ENCODE peak calls at places on chromosomes 16 and 17, in nine cellular contexts. I, R, E, Y, N, A, Q, B and M are unnamed samples.
A peak's percentile ranks its signal among the peaks of the same experiment; 100 is the strongest.

GRCh38 chr17:80219777-80220708 is at the start of the genes SGSH and SLC26A11:
- DNase-seq in N (peak; percentile 65), Q (peak; percentile 40), I (peak; percentile 85), R (peak; percentile 41), E (peak; percentile 90), Y (peak; percentile 45), B (peak; percentile 79), A (peak; percentile 11), M (no peak)

GRCh38 chr17:17833664-17834357 is 3.0 kb downstream of the SREBF1 start:
- DNase-seq in Y (no peak), R (no peak), B (no peak), I (no peak), A (no peak), N (no peak), E (no peak), Q (no peak), M (no peak)

GRCh38 chr17:59901604-59902003 is 8.7 kb downstream of the RPS6KB1 start:
- DNase-seq in A (no peak), Y (no peak), B (no peak), I (no peak), R (no peak), Q (no peak), E (no peak), N (no peak), M (no peak)

GRCh38 chr17:62792122-62792800 is 15.9 kb downstream of the MARCHF10 start:
- DNase-seq in A (peak; percentile 98), N (no peak), R (peak; percentile 98), Q (peak; percentile 63), B (no peak), I (peak; percentile 96), E (no peak), Y (no peak), M (peak; percentile 90)

GRCh38 chr17:66677201-66677981 is 157.5 kb upstream of the CACNG5 start:
- DNase-seq in E (no peak), Q (peak; percentile 84), B (no peak), I (peak; percentile 84), N (no peak), A (peak; percentile 90), Y (no peak), R (peak; percentile 91), M (no peak)

GRCh38 chr17:69954241-69954933 is 120.6 kb upstream of the KCNJ16 start:
- DNase-seq in I (peak; percentile 25), N (no peak), Q (no peak), E (no peak), R (no peak), B (no peak), Y (no peak), A (no peak), M (no peak)

GRCh38 chr17:37729905-37730304 is 15.0 kb downstream of the HNF1B start:
- DNase-seq in R (no peak), B (no peak), Y (no peak), Q (no peak), E (no peak), N (no peak), I (no peak), A (no peak), M (no peak)

GRCh38 chr16:2149630-2150417 is 1.4 kb downstream of the RAB26 start:
- DNase-seq in R (peak; percentile 27), E (no peak), N (no peak), I (peak; percentile 36), B (peak; percentile 52), Q (no peak), Y (no peak), A (no peak), M (no peak)

GRCh38 chr17:3965123-3965800 is 1.0 kb upstream of the ATP2A3 start:
- DNase-seq in B (peak; percentile 36), R (peak; percentile 25), Q (peak; percentile 15), I (peak; percentile 64), N (no peak), E (no peak), A (no peak), Y (peak; percentile 73), M (no peak)

GRCh38 chr17:10083864-10084263 is 114.5 kb downstream of the GAS7 start:
- DNase-seq in R (no peak), B (no peak), A (no peak), N (no peak), E (no peak), Y (no peak), I (no peak), Q (no peak), M (no peak)

GRCh38 chr16:19765860-19766553 is 47.9 kb downstream of the IQCK start:
- DNase-seq in R (no peak), A (no peak), Q (peak; percentile 39), B (no peak), N (peak; percentile 37), E (peak; percentile 65), Y (no peak), I (no peak), M (no peak)

GRCh38 chr16:70696368-70696767 is 10.5 kb upstream of the MTSS2 start:
- DNase-seq in B (no peak), A (no peak), N (no peak), I (no peak), Y (no peak), Q (no peak), E (peak; percentile 21), R (no peak), M (no peak)

GRCh38 chr16:79375351-79375750 is 225.2 kb downstream of the MAF start:
- DNase-seq in A (no peak), R (no peak), I (no peak), E (no peak), Q (no peak), N (no peak), B (no peak), Y (no peak), M (no peak)

GRCh38 chr16:14285542-14286380 is 214.6 kb downstream of the MRTFB start:
- DNase-seq in N (peak; percentile 87), I (peak; percentile 98), Y (peak; percentile 91), E (peak; percentile 95), R (peak; percentile 98), A (peak; percentile 96), Q (peak; percentile 99), B (peak; percentile 97), M (peak; percentile 61)

GRCh38 chr17:10879110-10879509 is 41.2 kb upstream of the PIRT start:
- DNase-seq in A (no peak), E (peak; percentile 61), B (peak; percentile 72), R (no peak), Q (no peak), I (no peak), N (no peak), Y (no peak), M (no peak)

GRCh38 chr17:29591737-29592624 is 951 bp upstream of the ANKRD13B start:
- DNase-seq in B (peak; percentile 98), Q (no peak), I (peak; percentile 91), Y (peak; percentile 72), A (no peak), E (peak; percentile 94), N (peak; percentile 82), R (peak; percentile 78), M (peak; percentile 86)

GRCh38 chr17:51366866-51367265 is 106.5 kb downstream of the UTP18 start:
- DNase-seq in A (no peak), Q (no peak), E (no peak), N (no peak), R (no peak), B (no peak), I (no peak), Y (no peak), M (no peak)

GRCh38 chr16:56606688-56607618 is 1.4 kb upstream of the MT2A start:
- DNase-seq in N (peak; percentile 96), Q (peak; percentile 97), B (no peak), E (peak; percentile 92), R (peak; percentile 100), Y (peak; percentile 49), I (peak; percentile 100), A (peak; percentile 100), M (no peak)

GRCh38 chr16:57568173-57568678 is 25.8 kb downstream of the ADGRG5 start:
- DNase-seq in Q (no peak), E (no peak), A (no peak), B (no peak), N (no peak), Y (no peak), I (no peak), R (no peak), M (no peak)

GRCh38 chr17:57888311-57889216 is 38.7 kb upstream of the MRPS23 start:
- DNase-seq in R (no peak), Y (no peak), E (no peak), I (peak; percentile 29), N (no peak), B (no peak), A (no peak), Q (no peak), M (no peak)

GRCh38 chr16:31532120-31532519 is 4.4 kb downstream of the AHSP start:
- DNase-seq in Y (no peak), N (no peak), R (no peak), E (no peak), B (no peak), Q (no peak), I (no peak), A (no peak), M (no peak)

GRCh38 chr17:45316271-45317112 is at the start of gene MAP3K14:
- DNase-seq in N (peak; percentile 83), I (peak; percentile 92), A (peak; percentile 57), B (peak; percentile 48), Y (peak; percentile 75), E (peak; percentile 90), R (peak; percentile 68), Q (peak; percentile 66), M (no peak)

GRCh38 chr17:69141802-69142472 is at the start of gene ABCA6:
- DNase-seq in B (peak; percentile 65), E (no peak), Y (no peak), Q (peak; percentile 86), A (peak; percentile 19), R (peak; percentile 25), I (peak; percentile 81), N (no peak), M (no peak)

GRCh38 chr17:20852541-20853370 is 190.1 kb downstream of the USP22 start:
- DNase-seq in N (no peak), I (peak; percentile 17), B (peak; percentile 80), E (no peak), R (peak; percentile 19), Y (no peak), A (peak; percentile 20), Q (peak; percentile 16), M (peak; percentile 26)
- H3K4me3 ChIP-seq in N (peak overlapping the region; percentile 36), I (peak overlapping the region; percentile 2), B (peak overlapping the region; percentile 46), E (peak overlapping the region; percentile 57), R (no peak overlapping the region), Y (peak overlapping the region; percentile 37), A (peak overlapping the region; percentile 42), Q (peak overlapping the region; percentile 42), M (peak overlapping the region; percentile 42)

GRCh38 chr17:75261336-75262111 is at the start of the genes GGA3 and MRPS7:
- DNase-seq in Y (peak; percentile 96), E (peak; percentile 98), Q (peak; percentile 93), I (peak; percentile 97), N (peak; percentile 93), B (peak; percentile 97), R (peak; percentile 87), A (peak; percentile 76), M (no peak)
- TF ChIP-seq CTCF in Y (no peak), E (no peak), Q (no peak), I (no peak), N (no peak), B (no peak), R (no peak), A (no peak), M (no peak)

GRCh38 chr16:4087990-4088577 is 28.2 kb downstream of the ADCY9 start:
- DNase-seq in I (no peak), Y (no peak), R (no peak), Q (no peak), E (no peak), A (no peak), B (no peak), N (no peak), M (no peak)
- H3K4me3 ChIP-seq in I (no peak overlapping the region), Y (no peak overlapping the region), R (no peak overlapping the region), Q (no peak overlapping the region), E (peak overlapping the region; percentile 24), A (no peak overlapping the region), B (no peak overlapping the region), N (no peak overlapping the region), M (no peak overlapping the region)

GRCh38 chr17:1899403-1900000 is 69.7 kb downstream of the RPA1 start:
- DNase-seq in Q (no peak), Y (no peak), I (no peak), A (no peak), E (no peak), N (no peak), B (no peak), R (no peak), M (no peak)
- TF ChIP-seq CTCF in Q (peak; percentile 39), Y (no peak), I (no peak), A (peak; percentile 37), E (peak; percentile 30), N (peak; percentile 16), B (peak; percentile 34), R (no peak), M (peak; percentile 25)